ENCODE peak calls at places on chromosomes 3 and 15, in five cellular contexts. N is suprapubic skin, F is IMR-90, Z is brain microvascular endothelial cell, O is aorta. T is an unnamed sample. For H3K36me3, the result is how much of the 10 kb centered on the place peaks cover.

GRCh38 chr3:26590919-26591318 is 31.7 kb upstream of the LRRC3B start:
- DNase-seq in F (no peak), N (no peak), Z (no peak), O (no peak), T (no peak)

GRCh38 chr15:92801774-92802464 is 98.2 kb upstream of the CHD2 start:
- DNase-seq in Z (peak), F (peak), N (no peak), O (peak), T (no peak)

GRCh38 chr3:178767558-178767957 is 231.3 kb downstream of the KCNMB2 start:
- DNase-seq in F (no peak), O (no peak), N (no peak), Z (no peak), T (no peak)

GRCh38 chr15:41435037-41435786 is 18.3 kb downstream of the RTF1 start:
- DNase-seq in N (no peak), F (no peak), O (no peak), Z (no peak), T (no peak)

GRCh38 chr3:155643581-155644165 is 101.2 kb downstream of the PLCH1 start:
- DNase-seq in N (no peak), O (no peak), Z (no peak), F (no peak), T (no peak)

GRCh38 chr3:133531981-133532380 is 41.5 kb upstream of the CDV3 start:
- DNase-seq in Z (peak), N (no peak), O (no peak), F (peak), T (no peak)

GRCh38 chr15:65054333-65055200 is 9.4 kb downstream of the SLC51B start:
- DNase-seq in N (peak), F (peak), O (peak), Z (peak), T (peak)

GRCh38 chr3:108153451-108153981 is 62.7 kb upstream of the CD47 start:
- DNase-seq in Z (peak), N (no peak), O (no peak), F (peak), T (peak)

GRCh38 chr15:57427367-57427821 is 51.1 kb downstream of the CGNL1 start:
- DNase-seq in F (no peak), Z (peak), O (peak), N (no peak), T (no peak)

GRCh38 chr15:91887921-91888373 is 34.4 kb downstream of the SLCO3A1 start:
- DNase-seq in O (no peak), F (no peak), N (no peak), Z (no peak), T (no peak)

GRCh38 chr15:51908312-51908711 is 63.3 kb downstream of the LEO1 start:
- DNase-seq in N (no peak), F (peak), O (no peak), Z (no peak), T (no peak)

GRCh38 chr3:132898131-132898530 is 140.1 kb upstream of the TMEM108 start:
- DNase-seq in O (no peak), F (no peak), Z (no peak), N (no peak), T (no peak)

GRCh38 chr15:29704950-29705597 is 117.2 kb downstream of the TJP1 start:
- DNase-seq in O (no peak), N (no peak), F (no peak), Z (no peak), T (no peak)
- H3K36me3 ChIP-seq in O (under half), N (half or more), F (under half), Z (half or more), T (under half)

GRCh38 chr15:29270976-29271375 is 1.4 kb upstream of the NSMCE3 start:
- DNase-seq in N (no peak), F (peak), O (no peak), Z (no peak), T (no peak)

GRCh38 chr15:29270169-29270955 is 740 bp upstream of the NSMCE3 start:
- DNase-seq in F (peak), Z (no peak), N (no peak), O (no peak), T (no peak)

GRCh38 chr15:29268706-29269484 is 727 bp downstream of the NSMCE3 start:
- DNase-seq in F (peak), N (no peak), O (peak), Z (peak), T (no peak)

GRCh38 chr15:29269485-29270168 is at the start of gene NSMCE3:
- DNase-seq in Z (peak), N (peak), F (peak), O (peak), T (peak)

DNA sequence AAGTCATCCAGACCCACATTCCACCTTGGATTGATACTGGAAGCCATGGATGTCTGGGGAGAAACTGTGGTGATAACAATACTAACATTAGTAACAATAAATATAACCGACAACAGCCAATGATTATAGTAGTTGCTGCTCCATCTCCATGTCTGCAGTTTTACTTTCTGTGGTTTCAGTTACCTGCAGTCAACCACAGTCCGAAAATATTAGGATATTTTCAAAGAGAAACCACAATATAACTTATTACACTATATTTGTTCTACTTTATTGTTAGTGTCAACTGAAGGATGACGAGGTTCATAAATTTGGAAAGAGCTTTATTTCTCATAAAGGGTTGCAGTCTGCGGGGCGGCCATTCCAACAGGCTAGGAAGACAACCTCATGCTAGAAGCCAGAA is 2.6 kb upstream of the NSMCE3 start:
- DNase-seq in N (no peak), F (no peak), O (no peak), Z (no peak), T (no peak)
- H3K36me3 ChIP-seq in N (under half), F (under half), O (under half), Z (under half), T (under half)

GRCh38 chr3:73188707-73189106 is 127.2 kb downstream of the EBLN2 start:
- DNase-seq in N (no peak), F (no peak), O (no peak), Z (no peak), T (no peak)
- H3K36me3 ChIP-seq in N (under half), F (under half), O (under half), Z (under half), T (under half)

GRCh38 chr3:157156844-157157635 is 2.9 kb downstream of the CCNL1 start:
- DNase-seq in O (no peak), N (no peak), Z (no peak), F (peak), T (no peak)
- H3K36me3 ChIP-seq in O (under half), N (under half), Z (half or more), F (under half), T (under half)

GRCh38 chr3:128624526-128625138 is 26.0 kb downstream of the RPN1 start:
- DNase-seq in Z (no peak), F (no peak), N (no peak), O (no peak), T (no peak)
- H3K36me3 ChIP-seq in Z (half or more), F (half or more), N (half or more), O (under half), T (under half)

GRCh38 chr3:37537914-37538691 is 323.6 kb upstream of the CTDSPL start:
- DNase-seq in F (no peak), N (no peak), Z (no peak), O (no peak), T (no peak)
- H3K36me3 ChIP-seq in F (under half), N (under half), Z (under half), O (under half), T (under half)

DNA sequence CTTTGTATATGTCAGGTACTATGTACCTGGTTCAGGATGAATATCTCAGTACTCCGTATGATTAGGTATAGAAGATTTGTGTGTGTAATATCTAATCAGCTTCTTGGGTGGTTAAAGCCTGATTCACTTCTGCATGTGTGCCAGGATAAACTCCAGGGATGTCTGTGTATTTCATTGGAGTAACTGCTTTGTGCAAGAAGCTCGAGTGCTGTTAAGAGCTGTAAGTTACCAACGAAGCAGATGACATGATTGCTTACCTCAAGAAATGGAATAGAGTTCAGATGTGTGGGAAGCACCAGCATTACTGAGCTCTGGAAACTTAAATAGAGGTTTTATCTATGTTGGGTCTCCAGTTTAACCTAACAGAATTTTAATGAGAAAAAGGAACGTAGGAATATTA is 23.7 kb downstream of the FAM98B start:
- DNase-seq in N (no peak), O (no peak), F (peak), Z (no peak), T (no peak)
- H3K36me3 ChIP-seq in N (half or more), O (under half), F (under half), Z (under half), T (under half)

GRCh38 chr3:15011174-15011573 is 53.9 kb downstream of the MRPS25 start:
- DNase-seq in N (no peak), Z (peak), O (no peak), F (no peak), T (no peak)

GRCh38 chr3:15014606-15015328 is 50.3 kb downstream of the MRPS25 start:
- DNase-seq in N (no peak), F (no peak), O (no peak), Z (no peak), T (no peak)

GRCh38 chr3:15010664-15011063 is 54.5 kb downstream of the MRPS25 start:
- DNase-seq in O (no peak), F (peak), N (no peak), Z (no peak), T (no peak)

GRCh38 chr3:15007681-15008141 is 57.4 kb downstream of the MRPS25 start:
- DNase-seq in F (peak), Z (peak), N (no peak), O (no peak), T (no peak)

GRCh38 chr3:15009156-15009555 is 56.0 kb downstream of the MRPS25 start:
- DNase-seq in N (no peak), Z (no peak), F (peak), O (no peak), T (no peak)
- H3K36me3 ChIP-seq in N (half or more), Z (under half), F (under half), O (under half), T (under half)

DNA sequence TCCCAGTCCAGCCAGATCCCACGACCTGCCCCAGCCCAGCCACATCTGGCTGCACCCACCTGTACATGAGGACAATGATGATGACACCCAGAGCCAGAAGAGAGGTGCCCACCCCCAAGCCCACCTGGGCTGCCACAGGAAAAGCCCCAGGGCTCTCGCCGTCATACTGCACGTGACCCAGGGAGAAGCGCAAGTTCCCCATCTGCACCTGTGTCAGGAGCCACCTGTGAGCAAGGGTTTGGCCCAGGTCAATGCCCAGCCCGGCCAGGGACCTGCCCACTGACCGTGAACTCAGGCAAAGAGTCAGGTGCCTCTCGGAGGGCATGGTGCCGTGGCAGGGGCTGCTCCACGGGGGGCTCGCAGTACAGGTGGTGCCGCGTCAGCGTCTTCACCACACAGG is 16.3 kb downstream of the PLXNB1 start:
- DNase-seq in F (no peak), O (peak), Z (no peak), N (peak), T (no peak)
- H3K36me3 ChIP-seq in F (half or more), O (under half), Z (under half), N (half or more), T (under half)

T was measured in Caco-2.